ENCODE peak calls at places on chromosomes 4 and X, in ten cellular contexts. I, R, V, M, W, Z, B, J, P and U are unnamed samples.

GRCh38 chrX:87621697-87622096 is 104.1 kb downstream of the KLHL4 start:
- DNase-seq in I (no peak), R (no peak), V (no peak), M (peak), W (no peak), Z (no peak), B (peak), J (no peak), P (peak), U (no peak)

GRCh38 chr4:76691767-76692689 is 205.9 kb downstream of the SOWAHB start:
- DNase-seq in I (no peak), R (no peak), V (no peak), M (no peak), W (no peak), Z (no peak), B (no peak), J (no peak), P (no peak), U (no peak)

GRCh38 chrX:74118503-74118902 is 185.5 kb upstream of the ZCCHC13 start:
- DNase-seq in I (no peak), R (no peak), V (no peak), M (no peak), W (no peak), Z (no peak), B (no peak), J (no peak), P (no peak), U (no peak)

GRCh38 chrX:129739591-129739990 is 812 bp downstream of the XPNPEP2 start:
- DNase-seq in I (no peak), R (no peak), V (no peak), M (no peak), W (no peak), Z (no peak), B (no peak), J (no peak), P (peak), U (no peak)

GRCh38 chr4:87051121-87051713 is 116.4 kb downstream of the AFF1 start:
- DNase-seq in I (no peak), R (no peak), V (no peak), M (no peak), W (no peak), Z (no peak), B (no peak), J (no peak), P (peak), U (no peak)

GRCh38 chr4:125664091-125664767 is 349.5 kb downstream of the FAT4 start:
- DNase-seq in I (no peak), R (no peak), V (no peak), M (no peak), W (no peak), Z (no peak), B (no peak), J (no peak), P (no peak), U (no peak)

GRCh38 chr4:7810792-7811535 is 128.7 kb downstream of the AFAP1 start:
- DNase-seq in I (no peak), R (no peak), V (no peak), M (no peak), W (no peak), Z (no peak), B (no peak), J (no peak), P (no peak), U (no peak)

GRCh38 chr4:121256346-121256745 is 92.2 kb upstream of the TNIP3 start:
- DNase-seq in I (peak), R (no peak), V (no peak), M (peak), W (no peak), Z (no peak), B (no peak), J (peak), P (peak), U (no peak)

GRCh38 chr4:70601422-70602039 is 9.5 kb downstream of the AMBN start:
- DNase-seq in I (peak), R (peak), V (no peak), M (peak), W (no peak), Z (peak), B (peak), J (peak), P (peak), U (peak)